ENCODE peak calls at places on chromosomes 7 and 10, in four cellular contexts. X is thoracic aorta, W is mammary epithelial cell, J is fibroblast of mammary gland. C is an unnamed sample.
A peak's percentile ranks its signal among the peaks of the same experiment; 100 is the strongest.

GRCh38 chr10:132497083-132497680 is 40.4 kb upstream of the INPP5A start:
- DNase-seq in X (no peak), W (no peak), J (no peak), C (no peak)

GRCh38 chr10:26486304-26486703 is 48.2 kb downstream of the APBB1IP start:
- DNase-seq in X (no peak), W (peak; percentile 20), J (peak; percentile 99), C (no peak)

GRCh38 chr7:2087744-2088143 is 145.0 kb downstream of the MAD1L1 start:
- DNase-seq in X (no peak), W (no peak), J (no peak), C (no peak)

GRCh38 chr10:44370731-44371248 is 14.1 kb downstream of the CXCL12 start:
- DNase-seq in X (no peak), W (no peak), J (no peak), C (no peak)

GRCh38 chr10:124946945-124947344 is 5.0 kb downstream of the ZRANB1 start:
- DNase-seq in X (no peak), W (no peak), J (no peak), C (no peak)

GRCh38 chr7:29442146-29442545 is 121.5 kb upstream of the PRR15 start:
- DNase-seq in X (no peak), W (peak; percentile 70), J (peak; percentile 68), C (no peak)

GRCh38 chr10:79374312-79375191 is 27.3 kb downstream of the PPIF start:
- DNase-seq in X (no peak), W (peak; percentile 56), J (peak; percentile 69), C (peak; percentile 89)

GRCh38 chr7:66779669-66780408 is 39.3 kb downstream of the RABGEF1 start:
- DNase-seq in X (no peak), W (peak; percentile 33), J (peak; percentile 32), C (no peak)

DNA sequence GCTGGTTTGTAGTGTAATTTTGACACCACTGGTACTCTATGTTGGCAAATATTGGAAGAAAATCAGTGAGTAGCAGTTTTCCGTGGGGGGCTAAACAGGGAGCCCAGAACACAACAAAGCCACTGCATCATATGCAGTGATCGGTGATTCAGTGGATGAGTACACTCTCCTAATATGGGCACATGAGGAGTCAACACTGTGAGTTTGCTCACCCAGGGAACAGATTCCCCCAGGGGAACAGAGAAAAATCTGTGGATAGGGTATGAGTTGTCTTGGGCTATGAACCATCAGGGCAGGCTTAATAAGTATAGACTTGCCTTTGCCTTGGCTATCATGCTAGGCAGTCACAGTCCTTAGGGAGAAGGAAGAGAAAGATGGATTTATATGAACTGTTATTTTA is 227.7 kb upstream of the SEMA3E start:
- DNase-seq in X (no peak), W (peak; percentile 95), J (peak; percentile 88), C (no peak)
- TF ChIP-seq CTCF in X (no peak), W (no peak), J (no peak), C (no peak)

GRCh38 chr10:78028438-78029293 is 649 bp downstream of the POLR3A start:
- DNase-seq in X (no peak), W (peak; percentile 33), J (peak; percentile 59), C (peak; percentile 20)

GRCh38 chr10:78035025-78035424 is 1.4 kb downstream of the RPS24 start:
- DNase-seq in X (no peak), W (no peak), J (peak; percentile 31), C (no peak)

GRCh38 chr10:78025685-78026364 is 3.5 kb downstream of the POLR3A start:
- DNase-seq in X (no peak), W (peak; percentile 77), J (peak; percentile 83), C (no peak)

GRCh38 chr10:78033623-78034470 is at the start of gene RPS24:
- DNase-seq in X (peak; percentile 88), W (peak; percentile 97), J (peak; percentile 98), C (peak; percentile 93)

GRCh38 chr10:78029294-78030226 is at the start of gene POLR3A:
- DNase-seq in X (peak; percentile 87), W (peak; percentile 96), J (peak; percentile 98), C (peak; percentile 92)
- TF ChIP-seq CTCF in X (peak; percentile 67), W (peak; percentile 72), J (peak; percentile 47), C (peak; percentile 77)

GRCh38 chr7:49791089-49791741 is 17.8 kb downstream of the VWC2 start:
- DNase-seq in X (no peak), W (no peak), J (no peak), C (no peak)
- TF ChIP-seq CTCF in X (peak; percentile 21), W (peak; percentile 49), J (no peak), C (no peak)

DNA sequence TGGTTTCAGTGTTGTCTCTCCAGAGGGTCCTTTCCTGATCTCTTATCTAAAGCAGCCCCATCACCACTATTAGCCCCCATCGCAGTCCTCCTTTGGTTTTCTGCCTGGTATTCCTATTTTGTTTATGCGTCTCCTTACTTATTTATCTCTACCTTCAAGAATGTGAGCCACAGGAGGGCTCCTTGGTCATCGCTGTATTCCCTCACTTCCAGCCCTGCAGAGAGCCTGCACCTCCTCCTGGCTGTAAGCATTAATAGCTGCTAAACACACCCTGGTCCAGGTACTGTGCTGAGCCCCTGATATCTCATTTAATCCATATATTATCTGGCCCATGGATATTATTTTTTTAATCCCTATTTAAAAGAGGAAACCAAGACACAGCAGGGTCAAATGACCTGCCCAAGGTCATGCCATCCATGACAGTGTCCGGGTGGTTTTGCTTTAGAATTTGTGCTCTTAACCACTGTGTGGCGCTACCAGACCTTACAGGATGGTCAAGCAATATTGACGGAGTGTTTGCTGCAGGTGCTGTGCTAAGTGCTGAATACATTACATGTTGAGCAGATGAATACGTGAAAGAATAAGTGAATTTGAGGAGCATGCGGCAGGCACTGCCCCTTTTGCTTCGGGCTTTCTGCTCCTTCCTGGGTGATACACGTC is 227.2 kb downstream of the ADAM12 start:
- DNase-seq in X (no peak), W (no peak), J (peak; percentile 68), C (no peak)
- TF ChIP-seq CTCF in X (no peak), W (peak; percentile 36), J (peak; percentile 54), C (no peak)

DNA sequence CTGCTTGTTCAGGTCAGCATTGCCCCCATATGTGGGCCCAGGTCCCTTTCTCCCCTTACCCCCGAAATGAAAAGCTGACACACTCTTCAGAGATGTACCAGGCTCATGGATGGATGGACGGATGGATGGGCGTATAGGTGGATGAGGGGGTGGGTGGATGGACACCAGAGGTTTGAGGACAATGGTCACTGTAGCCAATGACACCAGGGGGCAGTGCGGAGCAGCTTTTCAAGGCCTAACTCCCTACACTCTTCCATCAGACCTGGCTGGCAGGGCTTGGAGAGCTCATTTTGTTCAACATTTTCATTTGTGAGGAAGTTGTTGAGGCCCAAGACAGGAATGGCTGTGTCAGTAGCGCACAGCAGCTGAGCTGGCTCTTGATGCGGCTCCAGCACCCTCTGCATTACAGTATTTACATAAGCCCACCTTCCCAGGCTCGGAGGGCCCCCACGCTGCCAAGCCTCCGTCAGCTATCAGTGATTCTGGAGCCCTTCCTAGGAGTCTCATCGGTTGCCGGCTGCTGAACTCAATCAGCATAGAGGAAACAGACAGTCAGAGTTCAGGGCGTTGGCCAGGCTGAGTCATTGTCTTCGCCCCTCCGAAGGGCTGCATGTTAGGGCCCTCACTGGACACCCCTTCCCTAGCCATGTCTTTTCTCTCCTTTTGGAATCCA is 11.6 kb upstream of the FFAR4 start:
- DNase-seq in X (peak; percentile 21), W (peak; percentile 55), J (peak; percentile 64), C (peak; percentile 88)
- TF ChIP-seq CTCF in X (peak; percentile 75), W (peak; percentile 89), J (peak; percentile 80), C (peak; percentile 79)

DNA sequence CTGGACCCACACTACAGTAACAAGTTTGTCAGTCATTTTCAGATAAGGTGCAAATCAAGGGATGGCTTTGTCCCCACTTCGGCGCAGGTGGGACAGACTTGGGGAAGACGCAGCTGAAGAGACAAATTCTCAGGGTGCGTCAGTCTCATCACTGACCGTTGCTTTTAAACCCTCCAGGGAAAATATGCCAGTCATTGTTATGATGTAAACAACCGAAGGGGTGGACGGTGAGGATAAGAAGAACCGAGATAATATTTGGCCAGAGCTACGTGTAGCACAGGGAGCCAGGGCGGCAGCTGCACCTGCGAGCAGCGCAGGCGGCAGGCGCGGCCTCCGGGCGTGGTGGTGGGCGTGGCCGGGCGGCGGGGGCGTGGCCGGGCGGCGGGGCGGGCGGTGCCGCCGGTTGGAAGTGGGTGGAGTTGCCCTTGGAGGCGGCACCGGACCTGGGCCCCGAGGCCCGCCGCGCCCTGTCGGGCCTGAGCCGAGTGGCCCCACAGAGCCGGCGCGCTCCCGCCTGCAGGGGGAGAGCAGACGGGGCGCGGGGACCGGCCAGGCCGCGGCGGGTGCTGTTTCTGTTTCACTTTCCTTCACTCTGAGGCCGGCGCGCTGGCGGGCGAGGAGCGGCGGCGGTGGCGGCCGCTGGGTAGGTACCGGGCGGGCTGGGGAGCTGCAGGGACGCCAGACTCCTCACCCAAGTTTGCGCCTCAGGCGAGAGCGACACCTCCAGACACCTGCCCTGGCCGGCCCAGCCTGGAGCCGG is at the start of gene PCGF5:
- DNase-seq in X (peak; percentile 31), W (peak; percentile 86), J (peak; percentile 81), C (peak; percentile 86)
- TF ChIP-seq CTCF in X (peak; percentile 45), W (peak; percentile 42), J (no peak), C (peak; percentile 24)

DNA sequence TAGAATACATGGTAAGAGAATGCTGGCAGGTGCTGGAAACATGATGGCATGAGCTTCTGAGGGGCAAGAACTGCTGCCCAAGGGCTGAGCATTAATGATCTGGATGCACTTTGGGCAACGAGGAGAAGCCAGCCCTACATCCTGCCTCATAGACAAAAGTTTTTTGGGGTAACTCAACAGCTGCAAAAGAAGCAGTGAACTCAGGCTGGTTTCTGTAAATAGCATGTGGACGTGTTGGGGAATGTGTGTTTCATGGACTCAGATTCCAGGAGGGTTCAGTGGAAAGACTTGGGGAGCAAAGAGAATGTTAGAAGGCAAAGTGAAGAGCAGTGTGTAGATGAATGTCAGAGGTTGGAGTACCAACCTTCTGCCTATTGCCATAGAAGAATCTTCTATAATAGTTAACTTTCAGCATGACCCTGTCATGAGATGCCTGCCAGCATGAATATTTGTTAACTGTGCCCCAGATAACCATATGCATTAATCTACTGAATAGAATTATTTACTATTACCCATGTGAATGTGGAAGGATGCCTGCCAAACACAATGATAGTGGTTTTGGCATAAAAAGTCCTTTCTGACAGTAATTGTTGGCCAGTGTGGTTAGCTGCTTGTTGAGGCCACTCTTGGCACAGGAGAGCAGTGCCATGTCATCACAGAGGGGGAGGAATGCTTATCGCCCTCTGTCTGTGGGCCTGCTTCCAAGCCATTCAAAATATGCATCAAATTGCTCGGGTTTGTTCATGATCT is 165.6 kb downstream of the WNT2 start:
- DNase-seq in X (peak; percentile 27), W (peak; percentile 60), J (peak; percentile 93), C (no peak)
- TF ChIP-seq CTCF in X (no peak), W (peak; percentile 47), J (peak; percentile 51), C (no peak)

GRCh38 chr10:88733215-88733614 is 26.6 kb upstream of the LIPN start:
- DNase-seq in X (no peak), W (no peak), J (no peak), C (no peak)

GRCh38 chr10:88731296-88731695 is 25.2 kb downstream of the LIPK start:
- DNase-seq in X (no peak), W (no peak), J (no peak), C (no peak)

GRCh38 chr10:88725798-88726197 is 19.7 kb downstream of the LIPK start:
- DNase-seq in X (no peak), W (no peak), J (no peak), C (no peak)

GRCh38 chr10:88730864-88731263 is 24.8 kb downstream of the LIPK start:
- DNase-seq in X (no peak), W (no peak), J (no peak), C (no peak)

GRCh38 chr10:88728107-88728763 is 22.2 kb downstream of the LIPK start:
- DNase-seq in X (no peak), W (peak; percentile 3), J (peak; percentile 36), C (peak; percentile 74)
- TF ChIP-seq CTCF in X (no peak), W (peak; percentile 43), J (peak; percentile 40), C (peak; percentile 51)